ENCODE peak calls at places on chromosomes 11 and 22, in four cellular contexts. V is SK-N-SH, N is bronchial epithelial cell, F is uterus. H is an unnamed sample.

GRCh38 chr11:95318459-95318858 is 87.5 kb upstream of the SESN3 start:
- DNase-seq in V (peak; percentile 33), N (no peak), F (no peak), H (no peak)

GRCh38 chr11:47148903-47149535 is 27.7 kb downstream of the ARFGAP2 start:
- DNase-seq in V (no peak), N (no peak), F (no peak), H (no peak)

GRCh38 chr22:43731986-43732385 is 80.1 kb downstream of the EFCAB6 start:
- DNase-seq in V (no peak), N (no peak), F (no peak), H (no peak)

GRCh38 chr11:13889566-13890214 is 72.8 kb upstream of the SPON1 start:
- DNase-seq in V (peak; percentile 17), N (no peak), F (no peak), H (no peak)

GRCh38 chr11:134533511-134533910 is 121.5 kb upstream of the B3GAT1 start:
- DNase-seq in V (no peak), N (no peak), F (peak; percentile 0), H (no peak)

GRCh38 chr11:88327462-88328143 is 9.9 kb downstream of the CTSC start:
- DNase-seq in V (no peak), N (no peak), F (no peak), H (no peak)

GRCh38 chr11:2466869-2467694 is 22.3 kb downstream of the KCNQ1 start:
- DNase-seq in V (no peak), N (no peak), F (no peak), H (peak; percentile 54)

GRCh38 chr11:111604392-111605009 is 2.3 kb downstream of the SIK2 start:
- DNase-seq in V (peak; percentile 44), N (peak; percentile 66), F (no peak), H (peak; percentile 51)

GRCh38 chr11:77710358-77710757 is 72.8 kb upstream of the CLNS1A start:
- DNase-seq in V (no peak), N (peak; percentile 59), F (no peak), H (no peak)

GRCh38 chr11:105144887-105145286 is 5.3 kb upstream of the CARD18 start:
- DNase-seq in V (no peak), N (peak; percentile 83), F (no peak), H (no peak)

GRCh38 chr11:75273989-75274391 is 33.4 kb downstream of the TPBGL start:
- DNase-seq in V (no peak), N (no peak), F (no peak), H (no peak)

GRCh38 chr11:77046060-77046501 is 11.9 kb downstream of the B3GNT6 start:
- DNase-seq in V (peak; percentile 92), N (peak; percentile 23), F (no peak), H (peak; percentile 96)

GRCh38 chr11:77170107-77170506 is 42.1 kb downstream of the MYO7A start:
- DNase-seq in V (no peak), N (peak; percentile 12), F (no peak), H (peak; percentile 85)

GRCh38 chr22:49951986-49952896 is 8.3 kb upstream of the PIM3 start:
- DNase-seq in V (no peak), N (peak; percentile 51), F (no peak), H (peak; percentile 82)

GRCh38 chr22:41217553-41218157 is 12.5 kb downstream of the L3MBTL2 start:
- DNase-seq in V (no peak), N (peak; percentile 97), F (peak; percentile 58), H (peak; percentile 80)

GRCh38 chr11:34327804-34328631 is 29.8 kb downstream of the ABTB2 start:
- DNase-seq in V (no peak), N (no peak), F (peak; percentile 64), H (no peak)

GRCh38 chr11:115631609-115632008 is 127.4 kb upstream of the CADM1 start:
- DNase-seq in V (no peak), N (no peak), F (no peak), H (no peak)

GRCh38 chr22:42080287-42080686 is 787 bp downstream of the SMDT1 start:
- DNase-seq in V (peak; percentile 44), N (no peak), F (no peak), H (no peak)

GRCh38 chr22:48827228-48827810 is 1000.4 kb downstream of the BRD1 start:
- DNase-seq in V (no peak), N (peak; percentile 7), F (no peak), H (peak; percentile 47)

GRCh38 chr11:113163291-113164030 is 150.9 kb upstream of the TTC12 start:
- DNase-seq in V (no peak), N (no peak), F (peak; percentile 35), H (no peak)

GRCh38 chr11:1864831-1865665 is 12.2 kb downstream of the LSP1 start:
- DNase-seq in V (peak; percentile 77), N (no peak), F (peak; percentile 48), H (no peak)

GRCh38 chr22:23913661-23914353 is 19.6 kb downstream of the MIF start:
- DNase-seq in V (peak; percentile 98), N (peak; percentile 95), F (peak; percentile 99), H (peak; percentile 99)

GRCh38 chr11:68868221-68868620 is 26.5 kb upstream of the CPT1A start:
- DNase-seq in V (no peak), N (no peak), F (no peak), H (no peak)

GRCh38 chr11:31959711-31960110 is 131.2 kb upstream of the RCN1 start:
- DNase-seq in V (no peak), N (peak; percentile 25), F (no peak), H (no peak)

GRCh38 chr11:34188181-34188580 is 82.8 kb downstream of the NAT10 start:
- DNase-seq in V (no peak), N (no peak), F (no peak), H (peak; percentile 74)

GRCh38 chr11:133934599-133935550 is 21.9 kb downstream of the IGSF9B start:
- DNase-seq in V (peak; percentile 87), N (peak; percentile 73), F (no peak), H (peak; percentile 57)

GRCh38 chr11:69511358-69512015 is 30.0 kb downstream of the LINC01488 start:
- DNase-seq in V (no peak), N (no peak), F (peak; percentile 11), H (peak; percentile 32)

GRCh38 chr11:106399075-106399500 is 321.6 kb downstream of the AASDHPPT start:
- DNase-seq in V (peak; percentile 6), N (peak; percentile 95), F (peak; percentile 71), H (no peak)

GRCh38 chr11:22244986-22245592 is 52.2 kb downstream of the ANO5 start:
- DNase-seq in V (peak; percentile 18), N (peak; percentile 45), F (no peak), H (peak; percentile 8)

GRCh38 chr11:34632105-34632780 is 11.3 kb downstream of the EHF start:
- DNase-seq in V (no peak), N (no peak), F (no peak), H (no peak)

GRCh38 chr11:123525511-123525918 is 95.4 kb downstream of the GRAMD1B start:
- DNase-seq in V (peak; percentile 72), N (no peak), F (no peak), H (peak; percentile 71)

GRCh38 chr11:69416746-69417145 is 64.7 kb upstream of the LINC01488 start:
- DNase-seq in V (no peak), N (no peak), F (no peak), H (no peak)

DNA sequence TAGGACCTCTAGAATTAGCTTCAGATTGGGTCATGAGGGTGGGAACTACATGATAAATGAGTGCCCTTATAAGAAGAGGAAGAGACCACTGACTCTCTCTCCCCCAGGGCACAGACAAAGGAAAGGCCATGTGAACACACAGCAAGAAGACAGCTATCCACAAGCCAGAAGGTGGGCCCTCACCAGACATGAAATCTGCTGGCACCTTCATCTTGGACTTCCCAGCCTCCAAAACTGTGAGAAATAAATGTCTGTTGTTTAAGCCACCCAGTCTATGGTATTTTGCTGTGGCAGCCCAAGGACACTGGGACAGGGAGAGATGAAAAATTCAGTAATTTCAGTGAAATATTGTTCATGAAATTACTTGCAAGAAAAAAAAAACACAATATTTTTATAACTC is 5.9 kb downstream of the RBFOX2 start:
- DNase-seq in V (no peak), N (no peak), F (no peak), H (no peak)
- H3K4me3 ChIP-seq in V (no peak overlapping the region), N (no peak overlapping the region), F (no peak overlapping the region), H (no peak overlapping the region)

DNA sequence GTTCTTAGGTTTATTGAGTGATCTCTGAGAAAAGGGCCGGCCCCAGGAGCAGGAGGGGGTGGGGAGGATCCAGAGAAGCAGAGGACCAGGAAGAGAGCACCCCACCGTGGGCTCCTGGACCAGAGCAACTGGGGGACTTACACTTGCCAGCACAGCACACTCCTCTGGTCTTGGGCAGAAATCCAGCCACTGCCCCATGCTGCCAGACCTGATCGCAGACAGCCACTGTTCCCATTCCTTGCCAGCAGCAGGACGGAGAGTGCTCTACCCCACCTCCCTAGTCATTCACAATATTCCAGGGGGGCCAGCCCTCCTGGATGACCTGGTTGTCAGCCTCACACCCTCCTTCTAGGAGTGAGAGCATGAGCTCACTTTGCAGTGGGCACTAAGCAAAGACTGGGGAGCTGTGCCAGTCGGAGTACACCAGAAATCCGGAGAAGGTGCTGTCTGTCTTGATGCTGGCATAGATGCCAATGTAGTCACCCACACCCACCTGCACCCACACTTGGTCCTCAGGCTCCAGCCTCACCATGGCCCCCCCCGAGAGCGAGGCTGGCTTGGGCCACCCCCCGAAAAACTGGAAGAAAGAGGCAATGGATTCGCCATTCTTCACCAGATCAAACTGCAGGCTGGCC is 1.6 kb downstream of the C1QTNF5 start:
- DNase-seq in V (no peak), N (no peak), F (no peak), H (peak; percentile 54)
- H3K4me3 ChIP-seq in V (no peak overlapping the region), N (no peak overlapping the region), F (peak overlapping the region; percentile 49), H (peak overlapping the region; percentile 59)

GRCh38 chr11:12841946-12842630 is 167.0 kb upstream of the RASSF10 start:
- DNase-seq in V (peak; percentile 49), N (peak; percentile 69), F (peak; percentile 58), H (no peak)
- H3K4me3 ChIP-seq in V (peak overlapping the region; percentile 23), N (no peak overlapping the region), F (no peak overlapping the region), H (no peak overlapping the region)

DNA sequence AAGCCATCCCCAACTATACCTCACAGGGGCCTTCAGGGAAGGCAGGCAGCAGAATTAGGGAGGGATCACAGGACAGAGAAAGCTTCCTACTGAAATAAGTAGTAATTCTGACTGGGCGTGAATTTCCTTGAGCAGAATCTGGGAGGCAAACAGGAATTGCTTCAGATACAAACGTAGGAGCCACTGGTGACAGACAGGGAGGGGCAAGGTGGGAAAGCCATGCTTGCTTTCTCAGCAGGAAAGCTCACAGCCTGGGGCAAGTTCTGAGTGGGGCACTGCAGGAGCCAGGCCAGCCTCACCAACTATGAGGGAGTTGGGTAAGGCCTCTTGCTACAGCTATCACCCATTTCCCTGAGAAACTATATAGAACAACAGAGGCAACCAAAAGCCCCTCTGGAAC is 43.6 kb downstream of the ARHGAP32 start:
- DNase-seq in V (no peak), N (peak; percentile 41), F (no peak), H (no peak)
- H3K4me3 ChIP-seq in V (no peak overlapping the region), N (no peak overlapping the region), F (no peak overlapping the region), H (no peak overlapping the region)

DNA sequence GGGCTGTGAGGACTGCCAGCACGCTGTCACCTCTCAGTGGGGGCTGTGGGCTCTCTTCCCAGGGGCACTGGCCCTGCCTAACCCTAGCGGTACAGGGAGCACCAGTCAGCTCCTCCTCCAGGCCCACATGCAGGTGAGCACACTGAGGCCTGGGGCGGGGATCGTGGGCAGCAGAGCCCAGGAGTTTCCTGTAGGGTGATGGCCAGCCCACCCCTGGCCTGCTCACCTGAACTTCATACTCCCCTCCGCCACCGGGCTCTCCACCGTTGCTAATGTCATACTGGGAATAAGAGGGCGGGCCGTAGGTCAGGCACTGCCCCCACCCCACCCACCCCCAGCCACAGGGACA is 10.0 kb upstream of the TREH start:
- DNase-seq in V (no peak), N (no peak), F (no peak), H (no peak)
- H3K4me3 ChIP-seq in V (no peak overlapping the region), N (peak overlapping the region; percentile 24), F (no peak overlapping the region), H (peak overlapping the region; percentile 12)

GRCh38 chr11:64152841-64153691 is 12.8 kb downstream of the MACROD1 start:
- DNase-seq in V (peak; percentile 95), N (peak; percentile 15), F (peak; percentile 50), H (peak; percentile 99)
- H3K4me3 ChIP-seq in V (peak overlapping the region; percentile 42), N (no peak overlapping the region), F (no peak overlapping the region), H (no peak overlapping the region)

H was measured in H7.